ENCODE peak calls at places on chromosome 12, in six cellular contexts. M is left ventricle myocardium inferior, Q is NB4, B is neural progenitor cell, E is Caco-2, K is hepatocyte. O is an unnamed sample.

GRCh38 chr12:38921025-38921677 is 15.8 kb upstream of the CPNE8 start:
- DNase-seq in E (peak; percentile 70), K (peak; percentile 85), Q (peak; percentile 67), M (peak; percentile 22), B (peak; percentile 72), O (peak; percentile 80)

GRCh38 chr12:6927379-6927991 is at the start of gene ATN1:
- DNase-seq in E (peak; percentile 85), B (peak; percentile 84), Q (peak; percentile 59), K (peak; percentile 92), M (peak; percentile 86), O (peak; percentile 83)

GRCh38 chr12:90366286-90366685 is 588.7 kb downstream of the CCER1 start:
- DNase-seq in E (no peak), K (peak; percentile 43), Q (no peak), M (no peak), B (no peak), O (no peak)

GRCh38 chr12:106764738-106765137 is 9.7 kb upstream of the RIC8B start:
- DNase-seq in B (no peak), E (no peak), Q (peak; percentile 19), M (no peak), K (no peak), O (no peak)

GRCh38 chr12:65022960-65023359 is 98.1 kb downstream of the WIF1 start:
- DNase-seq in E (no peak), B (no peak), Q (no peak), M (no peak), K (peak; percentile 48), O (peak; percentile 12)

GRCh38 chr12:131245564-131246355 is 292.1 kb downstream of the ADGRD1 start:
- DNase-seq in Q (no peak), M (no peak), E (no peak), K (no peak), B (no peak), O (no peak)

GRCh38 chr12:26011099-26011498 is 52.6 kb downstream of the RASSF8 start:
- DNase-seq in K (no peak), Q (no peak), B (no peak), E (no peak), M (no peak), O (no peak)

GRCh38 chr12:117486840-117487659 is 125.6 kb upstream of the NOS1 start:
- DNase-seq in B (no peak), Q (no peak), M (no peak), E (no peak), K (peak; percentile 50), O (no peak)

GRCh38 chr12:89721291-89721987 is 12.8 kb upstream of the ATP2B1 start:
- DNase-seq in K (no peak), B (no peak), Q (peak; percentile 56), E (no peak), M (no peak), O (no peak)

GRCh38 chr12:45613855-45614254 is 115.7 kb upstream of the ARID2 start:
- DNase-seq in Q (no peak), B (no peak), K (no peak), M (no peak), E (no peak), O (no peak)

DNA sequence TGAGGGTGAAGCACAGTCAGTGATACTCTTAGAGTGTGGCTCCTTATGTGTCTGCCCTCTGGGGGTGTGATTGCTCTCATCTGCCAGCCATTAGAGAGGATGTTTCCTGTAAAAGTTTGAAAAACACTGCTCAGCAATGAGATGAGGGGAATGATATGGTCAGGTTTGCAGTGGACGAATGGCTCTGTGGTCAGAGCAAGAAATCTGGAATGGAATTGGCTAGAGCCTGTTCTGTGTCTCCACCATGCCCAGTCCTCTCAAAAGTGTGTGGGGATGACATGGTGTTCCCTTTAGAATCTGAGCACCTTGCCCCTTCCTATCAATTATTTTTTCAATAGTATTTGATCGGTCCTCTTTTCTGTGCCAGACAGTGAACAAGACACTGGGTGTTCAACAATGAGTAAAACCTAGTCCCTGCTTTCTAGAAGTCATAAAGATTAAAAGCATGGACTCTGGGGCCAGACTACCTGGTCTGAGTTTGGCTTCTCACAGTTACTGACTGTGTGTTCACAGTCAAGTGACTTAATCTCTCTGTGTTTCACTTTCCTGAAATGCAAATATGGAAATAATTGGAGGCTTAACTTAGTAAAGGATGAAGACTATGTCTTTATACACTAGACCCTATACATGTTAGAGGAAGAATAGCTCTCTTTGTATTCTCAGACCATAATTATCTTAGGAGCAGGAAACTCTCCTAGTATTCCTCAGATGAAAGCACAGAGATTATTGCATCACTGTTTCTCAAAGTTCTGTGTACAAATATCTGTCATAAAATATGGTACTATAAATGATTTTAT is 1.6 kb downstream of the ACSS3 start:
- DNase-seq in Q (no peak), B (no peak), E (no peak), K (no peak), M (no peak), O (no peak)
- H3K4me3 ChIP-seq in Q (no peak overlapping the region), B (peak overlapping the region; percentile 92), E (no peak overlapping the region), K (no peak overlapping the region), M (peak overlapping the region; percentile 83), O (no peak overlapping the region)

GRCh38 chr12:53051881-53052412 is 2.1 kb downstream of the TNS2 start:
- DNase-seq in E (no peak), K (no peak), Q (no peak), B (no peak), M (no peak), O (no peak)

GRCh38 chr12:53049582-53050318 is at the start of gene TNS2:
- DNase-seq in Q (no peak), M (peak; percentile 89), B (peak; percentile 62), K (peak; percentile 75), E (peak; percentile 34), O (peak; percentile 67)

GRCh38 chr12:53050426-53051057 is 677 bp downstream of the TNS2 start:
- DNase-seq in E (no peak), K (no peak), Q (no peak), B (no peak), M (no peak), O (no peak)

GRCh38 chr12:53052419-53053222 is 2.8 kb downstream of the TNS2 start:
- DNase-seq in K (peak; percentile 65), B (no peak), M (peak; percentile 95), E (no peak), Q (no peak), O (no peak)

DNA sequence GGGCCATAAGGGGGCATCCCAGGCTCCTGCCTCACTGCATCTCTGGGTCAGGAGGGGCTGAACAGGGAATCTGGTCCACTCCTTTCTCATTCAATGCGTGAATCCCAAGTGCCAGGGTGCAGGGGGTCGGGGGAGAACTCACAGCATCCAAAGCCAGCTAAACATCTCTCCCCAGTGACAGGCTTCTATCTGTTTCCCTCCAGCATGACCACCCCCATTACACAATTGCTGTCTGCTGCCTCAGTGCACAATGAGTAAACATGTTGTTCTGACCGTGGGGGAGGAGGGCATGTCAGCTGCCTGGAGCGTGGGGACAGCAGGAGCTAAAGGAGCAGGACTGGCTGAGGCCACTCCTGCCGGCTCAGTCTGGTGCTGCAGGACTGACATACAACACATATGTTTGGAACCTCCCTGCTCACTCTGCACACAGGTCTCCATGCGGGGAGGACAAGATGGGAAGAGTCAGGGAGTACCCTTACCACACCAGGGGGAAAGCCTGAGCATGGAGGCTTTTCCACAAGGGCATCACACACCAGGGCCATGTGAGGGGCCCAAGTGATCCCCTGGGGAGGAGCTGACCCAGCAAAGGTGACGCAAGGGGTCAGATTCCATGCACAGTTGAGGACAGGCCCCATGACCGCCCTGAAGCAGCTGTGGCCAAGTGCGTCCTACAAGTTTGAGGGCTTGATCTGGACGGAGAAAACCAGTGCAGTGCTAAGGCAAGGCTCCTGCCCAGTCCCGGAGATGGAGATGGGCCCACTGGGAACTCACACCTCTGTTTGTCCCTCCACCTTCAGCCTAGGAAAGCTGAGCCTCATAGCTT is 1.4 kb downstream of the TNS2 start:
- DNase-seq in Q (peak; percentile 88), M (peak; percentile 83), B (no peak), K (peak; percentile 74), E (peak; percentile 50), O (no peak)
- TF ChIP-seq CTCF in Q (peak; percentile 1), M (peak; percentile 57), B (no peak), K (no peak), E (no peak), O (no peak)

DNA sequence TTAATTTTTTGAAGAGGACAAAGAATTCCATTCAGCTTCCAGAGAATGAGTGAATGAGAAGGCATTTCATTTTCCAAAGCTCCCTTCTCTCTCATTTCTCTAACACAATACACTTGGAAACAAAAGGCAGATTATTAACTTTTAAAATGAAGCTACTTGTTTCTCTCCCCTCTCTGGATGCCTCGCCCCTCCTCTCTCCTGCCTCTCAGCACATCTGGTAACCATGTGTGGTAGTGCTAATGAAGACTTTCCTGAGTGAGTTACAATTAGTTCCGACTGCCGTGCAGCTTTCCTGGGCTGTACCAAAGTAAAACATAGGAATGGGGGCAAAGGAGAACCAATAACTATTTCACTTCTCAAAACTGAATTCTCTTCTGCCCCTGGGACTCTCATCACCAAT is 84.7 kb upstream of the SOX5 start:
- DNase-seq in Q (no peak), M (no peak), B (peak; percentile 65), K (no peak), E (no peak), O (no peak)
- H3K4me3 ChIP-seq in Q (no peak overlapping the region), M (no peak overlapping the region), B (peak overlapping the region; percentile 10), K (no peak overlapping the region), E (no peak overlapping the region), O (no peak overlapping the region)

GRCh38 chr12:92506460-92506859 is 196.3 kb upstream of the PLEKHG7 start:
- DNase-seq in K (no peak), Q (no peak), E (no peak), M (no peak), B (no peak), O (no peak)
- TF ChIP-seq CTCF in K (no peak), Q (no peak), E (no peak), M (peak; percentile 14), B (no peak), O (no peak)

GRCh38 chr12:110554184-110554583 is 28.9 kb downstream of the PPTC7 start:
- DNase-seq in B (no peak), M (no peak), K (no peak), Q (no peak), E (no peak), O (no peak)

GRCh38 chr12:110556705-110557104 is 26.4 kb downstream of the PPTC7 start:
- DNase-seq in M (no peak), B (no peak), K (no peak), Q (no peak), E (no peak), O (no peak)

GRCh38 chr12:110560048-110560447 is 23.1 kb downstream of the PPTC7 start:
- DNase-seq in E (no peak), B (no peak), Q (no peak), K (no peak), M (no peak), O (no peak)

GRCh38 chr12:110557300-110557699 is 25.8 kb downstream of the PPTC7 start:
- DNase-seq in M (no peak), E (no peak), B (no peak), K (no peak), Q (no peak), O (no peak)

GRCh38 chr12:110555509-110556406 is 27.4 kb downstream of the PPTC7 start:
- DNase-seq in B (no peak), Q (peak; percentile 50), M (no peak), K (no peak), E (no peak), O (no peak)
- H3K4me3 ChIP-seq in B (no peak overlapping the region), Q (no peak overlapping the region), M (no peak overlapping the region), K (no peak overlapping the region), E (no peak overlapping the region), O (no peak overlapping the region)

O was measured in BE2C.